ENCODE peak calls at places on chromosomes 12 and 14, in eight cellular contexts. A is hepatocyte; B is SK-MEL-5; Z is NCI-H1417; Y is posterior vena cava; D is fibroblast of lung; I is stimulated activated CD4-positive, alpha-beta T cell treated with anti-CD3 and anti-CD28 coated beads, Interleukin-4, amount 100 ng/mL, for 48 hours; G is HepG2. L is an unnamed sample.

GRCh38 chr12:94707892-94708291 is 57.5 kb upstream of the TMCC3 start:
- DNase-seq in G (no peak), Z (no peak), Y (no peak), A (peak), I (no peak), D (peak), B (no peak), L (no peak)

GRCh38 chr14:61091657-61092273 is 110.7 kb downstream of the SLC38A6 start:
- DNase-seq in Z (no peak), I (no peak), Y (no peak), D (no peak), A (no peak), B (no peak), G (no peak), L (no peak)

GRCh38 chr12:28759334-28759733 is 389.7 kb upstream of the FAR2 start:
- DNase-seq in D (peak), Y (no peak), B (no peak), I (no peak), A (peak), G (peak), Z (no peak), L (no peak)

GRCh38 chr14:68451676-68452387 is 341.0 kb downstream of the ZFP36L1 start:
- DNase-seq in Y (no peak), Z (no peak), A (no peak), D (no peak), I (no peak), B (no peak), G (no peak), L (no peak)

GRCh38 chr12:113030875-113031525 is 25.5 kb upstream of the DTX1 start:
- DNase-seq in B (peak), A (peak), G (peak), D (peak), I (no peak), Y (no peak), Z (peak), L (peak)

GRCh38 chr12:127430401-127430800 is 836.6 kb upstream of the TMEM132C start:
- DNase-seq in G (no peak), A (no peak), D (no peak), Z (no peak), I (no peak), B (no peak), Y (no peak), L (no peak)

GRCh38 chr12:107200394-107200793 is 107.0 kb upstream of the CRY1 start:
- DNase-seq in B (no peak), A (peak), Y (no peak), Z (no peak), D (peak), I (no peak), G (peak), L (no peak)

GRCh38 chr12:5430639-5431603 is 987 bp upstream of the NTF3 start:
- DNase-seq in Z (no peak), I (no peak), Y (no peak), D (no peak), B (no peak), A (no peak), G (no peak), L (peak)

GRCh38 chr12:1173806-1174617 is 183.0 kb downstream of the ERC1 start:
- DNase-seq in Z (no peak), G (no peak), I (no peak), Y (no peak), B (no peak), D (no peak), A (no peak), L (no peak)

GRCh38 chr14:86450075-86450474 is 920.1 kb downstream of the FLRT2 start:
- DNase-seq in D (no peak), Z (no peak), Y (no peak), A (peak), B (no peak), I (no peak), G (no peak), L (no peak)

GRCh38 chr12:116332705-116333380 is 55.4 kb upstream of the MED13L start:
- DNase-seq in Y (no peak), B (no peak), G (no peak), I (no peak), A (no peak), D (no peak), Z (peak), L (no peak)

GRCh38 chr12:92030618-92031017 is 115.0 kb downstream of the BTG1 start:
- DNase-seq in A (peak), G (no peak), B (no peak), Z (no peak), Y (no peak), I (no peak), D (peak), L (peak)

GRCh38 chr12:53950441-53950781 is 4.3 kb upstream of the HOXC12 start:
- DNase-seq in I (no peak), D (no peak), A (no peak), Y (no peak), B (peak), G (no peak), Z (peak), L (no peak)

GRCh38 chr12:68871899-68872298 is 61.1 kb downstream of the CPM start:
- DNase-seq in Y (no peak), D (no peak), G (peak), Z (no peak), A (no peak), B (peak), I (no peak), L (peak)

GRCh38 chr12:53425515-53426150 is 2.0 kb downstream of the AMHR2 start:
- DNase-seq in D (no peak), Y (peak), I (no peak), G (no peak), Z (no peak), A (no peak), B (no peak), L (no peak)

L was measured in small intestine.